ENCODE peak calls at places on chromosome 16, in seven cellular contexts. T, D, S, U, I, W and V are unnamed samples.

GRCh38 chr16:10871157-10871991 is 5.6 kb upstream of the CIITA start:
- DNase-seq in W (peak), T (no peak), D (peak), S (peak), U (peak), I (peak), V (peak)

GRCh38 chr16:78122774-78123315 is 23.4 kb downstream of the WWOX start:
- DNase-seq in T (no peak), I (peak), W (peak), S (peak), U (peak), D (peak), V (no peak)

GRCh38 chr16:51624083-51624775 is 473.2 kb upstream of the SALL1 start:
- DNase-seq in I (no peak), T (no peak), D (no peak), S (peak), U (no peak), W (no peak), V (no peak)

GRCh38 chr16:1444730-1445517 is 568 bp upstream of the CCDC154 start:
- DNase-seq in W (no peak), D (no peak), S (no peak), U (no peak), T (no peak), I (no peak), V (no peak)

GRCh38 chr16:77555101-77555500 is 120.3 kb upstream of the ADAMTS18 start:
- DNase-seq in D (no peak), W (no peak), T (no peak), U (no peak), S (no peak), I (no peak), V (no peak)

GRCh38 chr16:25189305-25189704 is 27.4 kb upstream of the AQP8 start:
- DNase-seq in W (no peak), T (no peak), U (no peak), I (no peak), S (no peak), D (no peak), V (no peak)

GRCh38 chr16:88768041-88768876 is 16.8 kb downstream of the PIEZO1 start:
- DNase-seq in I (peak), U (peak), W (no peak), T (peak), S (no peak), D (peak), V (peak)

GRCh38 chr16:89049484-89050118 is 44.1 kb upstream of the ACSF3 start:
- DNase-seq in W (no peak), S (no peak), D (no peak), T (peak), U (peak), I (no peak), V (no peak)